ENCODE peak calls at places on chromosomes 11 and 22, in ten cellular contexts. One of them, this sample, is unnamed.
A peak's percentile ranks its signal among the peaks of the same experiment; 100 is the strongest.

GRCh38 chr22:41699264-41700104 is at the start of gene MEI1:
- DNase-seq in B cell: peak; percentile 90
- DNase-seq in MCF 10A: no peak
- DNase-seq in activated T-helper 9 cell treated with anti-CD3 and anti-CD28 coated beads, Interleukin-2, amount 50 U/mL, for 16 hours: peak; percentile 89
- DNase-seq in NCI-H1417 treated with DMSO at 0.1 percent for 48 hours: no peak
- DNase-seq in EH: peak; percentile 63
- DNase-seq in skeletal muscle cell: peak; percentile 6
- DNase-seq in neuronal stem cell: no peak
- DNase-seq in HFFc6: no peak
- DNase-seq in stomach: peak; percentile 90
- DNase-seq in this sample: no peak

GRCh38 chr11:87926250-87926970 is 248.8 kb downstream of the RAB38 start:
- DNase-seq in B cell: no peak
- DNase-seq in MCF 10A: peak; percentile 85
- DNase-seq in activated T-helper 9 cell treated with anti-CD3 and anti-CD28 coated beads, Interleukin-2, amount 50 U/mL, for 16 hours: no peak
- DNase-seq in NCI-H1417 treated with DMSO at 0.1 percent for 48 hours: no peak
- DNase-seq in EH: peak; percentile 80
- DNase-seq in skeletal muscle cell: peak; percentile 88
- DNase-seq in neuronal stem cell: no peak
- DNase-seq in HFFc6: peak; percentile 68
- DNase-seq in stomach: no peak
- DNase-seq in this sample: no peak

GRCh38 chr22:40922484-40923303 is 28.5 kb upstream of the RBX1 start:
- DNase-seq in B cell: no peak
- DNase-seq in MCF 10A: peak; percentile 66
- DNase-seq in activated T-helper 9 cell treated with anti-CD3 and anti-CD28 coated beads, Interleukin-2, amount 50 U/mL, for 16 hours: no peak
- DNase-seq in NCI-H1417 treated with DMSO at 0.1 percent for 48 hours: no peak
- DNase-seq in EH: peak; percentile 71
- DNase-seq in skeletal muscle cell: peak; percentile 18
- DNase-seq in neuronal stem cell: peak; percentile 42
- DNase-seq in HFFc6: peak; percentile 69
- DNase-seq in stomach: no peak
- DNase-seq in this sample: peak; percentile 63

GRCh38 chr11:69007978-69008381 is 5.1 kb downstream of the MRGPRF start:
- DNase-seq in B cell: no peak
- DNase-seq in MCF 10A: no peak
- DNase-seq in activated T-helper 9 cell treated with anti-CD3 and anti-CD28 coated beads, Interleukin-2, amount 50 U/mL, for 16 hours: no peak
- DNase-seq in NCI-H1417 treated with DMSO at 0.1 percent for 48 hours: no peak
- DNase-seq in EH: peak; percentile 60
- DNase-seq in skeletal muscle cell: no peak
- DNase-seq in neuronal stem cell: no peak
- DNase-seq in HFFc6: no peak
- DNase-seq in stomach: no peak
- DNase-seq in this sample: no peak

GRCh38 chr11:13114566-13115465 is 105.7 kb downstream of the RASSF10 start:
- DNase-seq in B cell: no peak
- DNase-seq in MCF 10A: no peak
- DNase-seq in activated T-helper 9 cell treated with anti-CD3 and anti-CD28 coated beads, Interleukin-2, amount 50 U/mL, for 16 hours: no peak
- DNase-seq in NCI-H1417 treated with DMSO at 0.1 percent for 48 hours: no peak
- DNase-seq in EH: no peak
- DNase-seq in skeletal muscle cell: no peak
- DNase-seq in neuronal stem cell: peak; percentile 66
- DNase-seq in HFFc6: no peak
- DNase-seq in stomach: peak; percentile 50
- DNase-seq in this sample: peak; percentile 57

GRCh38 chr22:26550498-26551033 is 38.3 kb upstream of the TFIP11 start:
- DNase-seq in B cell: no peak
- DNase-seq in MCF 10A: no peak
- DNase-seq in activated T-helper 9 cell treated with anti-CD3 and anti-CD28 coated beads, Interleukin-2, amount 50 U/mL, for 16 hours: no peak
- DNase-seq in NCI-H1417 treated with DMSO at 0.1 percent for 48 hours: no peak
- DNase-seq in EH: peak; percentile 99
- DNase-seq in skeletal muscle cell: peak; percentile 83
- DNase-seq in neuronal stem cell: no peak
- DNase-seq in HFFc6: peak; percentile 89
- DNase-seq in stomach: no peak
- DNase-seq in this sample: no peak

GRCh38 chr11:2752923-2753322 is 53.1 kb upstream of the KCNQ1OT1 start:
- DNase-seq in B cell: peak; percentile 38
- DNase-seq in MCF 10A: no peak
- DNase-seq in activated T-helper 9 cell treated with anti-CD3 and anti-CD28 coated beads, Interleukin-2, amount 50 U/mL, for 16 hours: no peak
- DNase-seq in NCI-H1417 treated with DMSO at 0.1 percent for 48 hours: no peak
- DNase-seq in EH: peak; percentile 6
- DNase-seq in skeletal muscle cell: no peak
- DNase-seq in neuronal stem cell: no peak
- DNase-seq in HFFc6: no peak
- DNase-seq in stomach: no peak
- DNase-seq in this sample: no peak

GRCh38 chr11:34240150-34240494 is 117.7 kb downstream of the ABTB2 start:
- DNase-seq in B cell: no peak
- DNase-seq in MCF 10A: no peak
- DNase-seq in activated T-helper 9 cell treated with anti-CD3 and anti-CD28 coated beads, Interleukin-2, amount 50 U/mL, for 16 hours: no peak
- DNase-seq in NCI-H1417 treated with DMSO at 0.1 percent for 48 hours: no peak
- DNase-seq in EH: no peak
- DNase-seq in skeletal muscle cell: no peak
- DNase-seq in neuronal stem cell: no peak
- DNase-seq in HFFc6: no peak
- DNase-seq in stomach: no peak
- DNase-seq in this sample: no peak

GRCh38 chr11:114121744-114122504 is 62.4 kb downstream of the ZBTB16 start:
- DNase-seq in B cell: no peak
- DNase-seq in MCF 10A: no peak
- DNase-seq in activated T-helper 9 cell treated with anti-CD3 and anti-CD28 coated beads, Interleukin-2, amount 50 U/mL, for 16 hours: no peak
- DNase-seq in NCI-H1417 treated with DMSO at 0.1 percent for 48 hours: no peak
- DNase-seq in EH: no peak
- DNase-seq in skeletal muscle cell: no peak
- DNase-seq in neuronal stem cell: no peak
- DNase-seq in HFFc6: no peak
- DNase-seq in stomach: no peak
- DNase-seq in this sample: no peak

GRCh38 chr11:90274362-90274761 is 51.5 kb upstream of the CHORDC1 start:
- DNase-seq in B cell: no peak
- DNase-seq in MCF 10A: no peak
- DNase-seq in activated T-helper 9 cell treated with anti-CD3 and anti-CD28 coated beads, Interleukin-2, amount 50 U/mL, for 16 hours: no peak
- DNase-seq in NCI-H1417 treated with DMSO at 0.1 percent for 48 hours: no peak
- DNase-seq in EH: no peak
- DNase-seq in skeletal muscle cell: no peak
- DNase-seq in neuronal stem cell: no peak
- DNase-seq in HFFc6: no peak
- DNase-seq in stomach: no peak
- DNase-seq in this sample: no peak

GRCh38 chr11:64688534-64688982 is 34.4 kb downstream of the NRXN2 start:
- DNase-seq in B cell: peak; percentile 92
- DNase-seq in MCF 10A: peak; percentile 83
- DNase-seq in activated T-helper 9 cell treated with anti-CD3 and anti-CD28 coated beads, Interleukin-2, amount 50 U/mL, for 16 hours: peak; percentile 82
- DNase-seq in NCI-H1417 treated with DMSO at 0.1 percent for 48 hours: peak; percentile 69
- DNase-seq in EH: peak; percentile 82
- DNase-seq in skeletal muscle cell: peak; percentile 46
- DNase-seq in neuronal stem cell: peak; percentile 93
- DNase-seq in HFFc6: peak; percentile 74
- DNase-seq in stomach: peak; percentile 87
- DNase-seq in this sample: peak; percentile 91

GRCh38 chr22:23305321-23305910 is 125.1 kb downstream of the BCR start:
- DNase-seq in B cell: no peak
- DNase-seq in MCF 10A: no peak
- DNase-seq in activated T-helper 9 cell treated with anti-CD3 and anti-CD28 coated beads, Interleukin-2, amount 50 U/mL, for 16 hours: no peak
- DNase-seq in NCI-H1417 treated with DMSO at 0.1 percent for 48 hours: no peak
- DNase-seq in EH: peak; percentile 86
- DNase-seq in skeletal muscle cell: no peak
- DNase-seq in neuronal stem cell: no peak
- DNase-seq in HFFc6: peak; percentile 69
- DNase-seq in stomach: no peak
- DNase-seq in this sample: no peak

GRCh38 chr11:113896156-113896879 is 8.3 kb upstream of the HTR3B start:
- DNase-seq in B cell: peak; percentile 50
- DNase-seq in MCF 10A: peak; percentile 42
- DNase-seq in activated T-helper 9 cell treated with anti-CD3 and anti-CD28 coated beads, Interleukin-2, amount 50 U/mL, for 16 hours: peak; percentile 8
- DNase-seq in NCI-H1417 treated with DMSO at 0.1 percent for 48 hours: no peak
- DNase-seq in EH: peak; percentile 43
- DNase-seq in skeletal muscle cell: no peak
- DNase-seq in neuronal stem cell: no peak
- DNase-seq in HFFc6: peak; percentile 17
- DNase-seq in stomach: peak; percentile 37
- DNase-seq in this sample: peak; percentile 60

GRCh38 chr11:11451501-11452005 is 98.5 kb upstream of the CSNK2A3 start:
- DNase-seq in B cell: no peak
- DNase-seq in MCF 10A: peak; percentile 5
- DNase-seq in activated T-helper 9 cell treated with anti-CD3 and anti-CD28 coated beads, Interleukin-2, amount 50 U/mL, for 16 hours: no peak
- DNase-seq in NCI-H1417 treated with DMSO at 0.1 percent for 48 hours: no peak
- DNase-seq in EH: peak; percentile 52
- DNase-seq in skeletal muscle cell: no peak
- DNase-seq in neuronal stem cell: no peak
- DNase-seq in HFFc6: peak; percentile 20
- DNase-seq in stomach: no peak
- DNase-seq in this sample: no peak

GRCh38 chr11:120605469-120605868 is 93.9 kb downstream of the GRIK4 start:
- DNase-seq in B cell: no peak
- DNase-seq in MCF 10A: no peak
- DNase-seq in activated T-helper 9 cell treated with anti-CD3 and anti-CD28 coated beads, Interleukin-2, amount 50 U/mL, for 16 hours: no peak
- DNase-seq in NCI-H1417 treated with DMSO at 0.1 percent for 48 hours: no peak
- DNase-seq in EH: no peak
- DNase-seq in skeletal muscle cell: no peak
- DNase-seq in neuronal stem cell: no peak
- DNase-seq in HFFc6: no peak
- DNase-seq in stomach: no peak
- DNase-seq in this sample: no peak

GRCh38 chr22:50399751-50400331 is 56.7 kb downstream of the PPP6R2 start:
- DNase-seq in B cell: no peak
- DNase-seq in MCF 10A: peak; percentile 23
- DNase-seq in activated T-helper 9 cell treated with anti-CD3 and anti-CD28 coated beads, Interleukin-2, amount 50 U/mL, for 16 hours: no peak
- DNase-seq in NCI-H1417 treated with DMSO at 0.1 percent for 48 hours: no peak
- DNase-seq in EH: peak; percentile 45
- DNase-seq in skeletal muscle cell: no peak
- DNase-seq in neuronal stem cell: peak; percentile 9
- DNase-seq in HFFc6: peak; percentile 6
- DNase-seq in stomach: peak; percentile 42
- DNase-seq in this sample: peak; percentile 54

GRCh38 chr11:118608268-118609214 is 1.1 kb downstream of the PHLDB1 start:
- DNase-seq in B cell: peak; percentile 78
- DNase-seq in MCF 10A: peak; percentile 42
- DNase-seq in activated T-helper 9 cell treated with anti-CD3 and anti-CD28 coated beads, Interleukin-2, amount 50 U/mL, for 16 hours: peak; percentile 79
- DNase-seq in NCI-H1417 treated with DMSO at 0.1 percent for 48 hours: no peak
- DNase-seq in EH: peak; percentile 91
- DNase-seq in skeletal muscle cell: peak; percentile 70
- DNase-seq in neuronal stem cell: no peak
- DNase-seq in HFFc6: peak; percentile 90
- DNase-seq in stomach: peak; percentile 59
- DNase-seq in this sample: peak; percentile 39

GRCh38 chr22:24099661-24100060 is 81.6 kb upstream of the SUSD2 start:
- DNase-seq in B cell: no peak
- DNase-seq in MCF 10A: no peak
- DNase-seq in activated T-helper 9 cell treated with anti-CD3 and anti-CD28 coated beads, Interleukin-2, amount 50 U/mL, for 16 hours: no peak
- DNase-seq in NCI-H1417 treated with DMSO at 0.1 percent for 48 hours: no peak
- DNase-seq in EH: no peak
- DNase-seq in skeletal muscle cell: no peak
- DNase-seq in neuronal stem cell: no peak
- DNase-seq in HFFc6: no peak
- DNase-seq in stomach: peak; percentile 32
- DNase-seq in this sample: no peak

GRCh38 chr22:37069719-37070118 is 18.2 kb downstream of the KCTD17 start:
- DNase-seq in B cell: no peak
- DNase-seq in MCF 10A: no peak
- DNase-seq in activated T-helper 9 cell treated with anti-CD3 and anti-CD28 coated beads, Interleukin-2, amount 50 U/mL, for 16 hours: no peak
- DNase-seq in NCI-H1417 treated with DMSO at 0.1 percent for 48 hours: no peak
- DNase-seq in EH: no peak
- DNase-seq in skeletal muscle cell: no peak
- DNase-seq in neuronal stem cell: no peak
- DNase-seq in HFFc6: no peak
- DNase-seq in stomach: no peak
- DNase-seq in this sample: no peak

GRCh38 chr22:24429411-24430365 is 2.3 kb downstream of the ADORA2A start:
- DNase-seq in B cell: no peak
- DNase-seq in MCF 10A: peak; percentile 62
- DNase-seq in activated T-helper 9 cell treated with anti-CD3 and anti-CD28 coated beads, Interleukin-2, amount 50 U/mL, for 16 hours: peak; percentile 41
- DNase-seq in NCI-H1417 treated with DMSO at 0.1 percent for 48 hours: no peak
- DNase-seq in EH: peak; percentile 49
- DNase-seq in skeletal muscle cell: no peak
- DNase-seq in neuronal stem cell: no peak
- DNase-seq in HFFc6: peak; percentile 30
- DNase-seq in stomach: peak; percentile 84
- DNase-seq in this sample: no peak

GRCh38 chr11:134801526-134801925 is 389.5 kb upstream of the B3GAT1 start:
- DNase-seq in B cell: no peak
- DNase-seq in MCF 10A: no peak
- DNase-seq in activated T-helper 9 cell treated with anti-CD3 and anti-CD28 coated beads, Interleukin-2, amount 50 U/mL, for 16 hours: no peak
- DNase-seq in NCI-H1417 treated with DMSO at 0.1 percent for 48 hours: no peak
- DNase-seq in EH: no peak
- DNase-seq in skeletal muscle cell: no peak
- DNase-seq in neuronal stem cell: no peak
- DNase-seq in HFFc6: no peak
- DNase-seq in stomach: no peak
- DNase-seq in this sample: no peak

GRCh38 chr22:24961217-24961844 is 8.8 kb downstream of the KIAA1671 start:
- DNase-seq in B cell: no peak
- DNase-seq in MCF 10A: no peak
- DNase-seq in activated T-helper 9 cell treated with anti-CD3 and anti-CD28 coated beads, Interleukin-2, amount 50 U/mL, for 16 hours: no peak
- DNase-seq in NCI-H1417 treated with DMSO at 0.1 percent for 48 hours: no peak
- DNase-seq in EH: no peak
- DNase-seq in skeletal muscle cell: no peak
- DNase-seq in neuronal stem cell: no peak
- DNase-seq in HFFc6: no peak
- DNase-seq in stomach: no peak
- DNase-seq in this sample: no peak

GRCh38 chr22:21098099-21098671 is 52.4 kb downstream of the LRRC74B start:
- DNase-seq in B cell: no peak
- DNase-seq in MCF 10A: peak; percentile 23
- DNase-seq in activated T-helper 9 cell treated with anti-CD3 and anti-CD28 coated beads, Interleukin-2, amount 50 U/mL, for 16 hours: no peak
- DNase-seq in NCI-H1417 treated with DMSO at 0.1 percent for 48 hours: no peak
- DNase-seq in EH: peak; percentile 33
- DNase-seq in skeletal muscle cell: no peak
- DNase-seq in neuronal stem cell: no peak
- DNase-seq in HFFc6: no peak
- DNase-seq in stomach: no peak
- DNase-seq in this sample: no peak

GRCh38 chr11:1081601-1082311 is 7.1 kb downstream of the MUC2 start:
- DNase-seq in B cell: no peak
- DNase-seq in MCF 10A: no peak
- DNase-seq in activated T-helper 9 cell treated with anti-CD3 and anti-CD28 coated beads, Interleukin-2, amount 50 U/mL, for 16 hours: no peak
- DNase-seq in NCI-H1417 treated with DMSO at 0.1 percent for 48 hours: no peak
- DNase-seq in EH: no peak
- DNase-seq in skeletal muscle cell: no peak
- DNase-seq in neuronal stem cell: no peak
- DNase-seq in HFFc6: no peak
- DNase-seq in stomach: no peak
- DNase-seq in this sample: no peak

GRCh38 chr11:10934293-10934850 is 76.5 kb upstream of the ZBED5 start:
- DNase-seq in B cell: no peak
- DNase-seq in MCF 10A: peak; percentile 32
- DNase-seq in activated T-helper 9 cell treated with anti-CD3 and anti-CD28 coated beads, Interleukin-2, amount 50 U/mL, for 16 hours: no peak
- DNase-seq in NCI-H1417 treated with DMSO at 0.1 percent for 48 hours: no peak
- DNase-seq in EH: no peak
- DNase-seq in skeletal muscle cell: no peak
- DNase-seq in neuronal stem cell: no peak
- DNase-seq in HFFc6: no peak
- DNase-seq in stomach: no peak
- DNase-seq in this sample: no peak

GRCh38 chr22:21726650-21727049 is 8.9 kb downstream of the YPEL1 start:
- DNase-seq in B cell: no peak
- DNase-seq in MCF 10A: peak; percentile 31
- DNase-seq in activated T-helper 9 cell treated with anti-CD3 and anti-CD28 coated beads, Interleukin-2, amount 50 U/mL, for 16 hours: no peak
- DNase-seq in NCI-H1417 treated with DMSO at 0.1 percent for 48 hours: no peak
- DNase-seq in EH: peak; percentile 20
- DNase-seq in skeletal muscle cell: no peak
- DNase-seq in neuronal stem cell: no peak
- DNase-seq in HFFc6: no peak
- DNase-seq in stomach: no peak
- DNase-seq in this sample: peak; percentile 75

GRCh38 chr11:28939381-28939780 is 831.2 kb downstream of the METTL15 start:
- DNase-seq in B cell: no peak
- DNase-seq in MCF 10A: no peak
- DNase-seq in activated T-helper 9 cell treated with anti-CD3 and anti-CD28 coated beads, Interleukin-2, amount 50 U/mL, for 16 hours: no peak
- DNase-seq in NCI-H1417 treated with DMSO at 0.1 percent for 48 hours: no peak
- DNase-seq in EH: peak; percentile 69
- DNase-seq in skeletal muscle cell: no peak
- DNase-seq in neuronal stem cell: no peak
- DNase-seq in HFFc6: no peak
- DNase-seq in stomach: no peak
- DNase-seq in this sample: no peak

GRCh38 chr22:22369962-22370265 is 125.3 kb downstream of the VPREB1 start:
- DNase-seq in B cell: no peak
- DNase-seq in MCF 10A: no peak
- DNase-seq in activated T-helper 9 cell treated with anti-CD3 and anti-CD28 coated beads, Interleukin-2, amount 50 U/mL, for 16 hours: no peak
- DNase-seq in NCI-H1417 treated with DMSO at 0.1 percent for 48 hours: no peak
- DNase-seq in EH: no peak
- DNase-seq in skeletal muscle cell: no peak
- DNase-seq in neuronal stem cell: no peak
- DNase-seq in HFFc6: no peak
- DNase-seq in stomach: no peak
- DNase-seq in this sample: no peak

This sample was measured in HEK293T.